ENCODE peak calls at places on chromosomes 5 and 9, in ten cellular contexts. One of them, this sample, is unnamed.
A peak's percentile ranks its signal among the peaks of the same experiment; 100 is the strongest.

GRCh38 chr5:33679791-33680190 is 212.0 kb downstream of the ADAMTS12 start:
- DNase-seq in activated naive CD4-positive, alpha-beta T cell treated with anti-CD3 and anti-CD28 coated beads for 36 hours: no peak
- DNase-seq in fibroblast of the conjunctiva: no peak
- DNase-seq in fibroblast of lung: peak; percentile 44
- DNase-seq in upper lobe of right lung: no peak
- DNase-seq in left ventricle myocardium superior: no peak
- DNase-seq in BE2C: no peak
- DNase-seq in breast epithelium: no peak
- DNase-seq in T-cell: no peak
- DNase-seq in GM04504: peak; percentile 58
- DNase-seq in this sample: no peak

GRCh38 chr5:172453206-172453985 is 929 bp downstream of the SH3PXD2B start:
- DNase-seq in activated naive CD4-positive, alpha-beta T cell treated with anti-CD3 and anti-CD28 coated beads for 36 hours: no peak
- DNase-seq in fibroblast of the conjunctiva: peak; percentile 46
- DNase-seq in fibroblast of lung: peak; percentile 73
- DNase-seq in upper lobe of right lung: peak; percentile 64
- DNase-seq in left ventricle myocardium superior: no peak
- DNase-seq in BE2C: peak; percentile 26
- DNase-seq in breast epithelium: no peak
- DNase-seq in T-cell: no peak
- DNase-seq in GM04504: no peak
- DNase-seq in this sample: no peak

GRCh38 chr5:177354256-177354655 is 2.8 kb upstream of the LMAN2 start:
- DNase-seq in activated naive CD4-positive, alpha-beta T cell treated with anti-CD3 and anti-CD28 coated beads for 36 hours: no peak
- DNase-seq in fibroblast of the conjunctiva: no peak
- DNase-seq in fibroblast of lung: no peak
- DNase-seq in upper lobe of right lung: no peak
- DNase-seq in left ventricle myocardium superior: no peak
- DNase-seq in BE2C: no peak
- DNase-seq in breast epithelium: no peak
- DNase-seq in T-cell: no peak
- DNase-seq in GM04504: no peak
- DNase-seq in this sample: no peak

GRCh38 chr5:41410307-41410706 is 100.1 kb downstream of the PLCXD3 start:
- DNase-seq in activated naive CD4-positive, alpha-beta T cell treated with anti-CD3 and anti-CD28 coated beads for 36 hours: no peak
- DNase-seq in fibroblast of the conjunctiva: no peak
- DNase-seq in fibroblast of lung: no peak
- DNase-seq in upper lobe of right lung: no peak
- DNase-seq in left ventricle myocardium superior: no peak
- DNase-seq in BE2C: no peak
- DNase-seq in breast epithelium: no peak
- DNase-seq in T-cell: no peak
- DNase-seq in GM04504: no peak
- DNase-seq in this sample: no peak

GRCh38 chr9:128987800-128988199 is 40.3 kb downstream of the NUP188 start:
- DNase-seq in activated naive CD4-positive, alpha-beta T cell treated with anti-CD3 and anti-CD28 coated beads for 36 hours: no peak
- DNase-seq in fibroblast of the conjunctiva: peak; percentile 72
- DNase-seq in fibroblast of lung: peak; percentile 84
- DNase-seq in upper lobe of right lung: no peak
- DNase-seq in left ventricle myocardium superior: no peak
- DNase-seq in BE2C: no peak
- DNase-seq in breast epithelium: no peak
- DNase-seq in T-cell: no peak
- DNase-seq in GM04504: peak; percentile 52
- DNase-seq in this sample: no peak

GRCh38 chr9:98597372-98597771 is 111.4 kb downstream of the GABBR2 start:
- DNase-seq in activated naive CD4-positive, alpha-beta T cell treated with anti-CD3 and anti-CD28 coated beads for 36 hours: no peak
- DNase-seq in fibroblast of the conjunctiva: no peak
- DNase-seq in fibroblast of lung: no peak
- DNase-seq in upper lobe of right lung: no peak
- DNase-seq in left ventricle myocardium superior: no peak
- DNase-seq in BE2C: no peak
- DNase-seq in breast epithelium: no peak
- DNase-seq in T-cell: no peak
- DNase-seq in GM04504: no peak
- DNase-seq in this sample: no peak

GRCh38 chr9:27425827-27426716 is 98.0 kb upstream of the IFNK start:
- DNase-seq in activated naive CD4-positive, alpha-beta T cell treated with anti-CD3 and anti-CD28 coated beads for 36 hours: no peak
- DNase-seq in fibroblast of the conjunctiva: no peak
- DNase-seq in fibroblast of lung: no peak
- DNase-seq in upper lobe of right lung: no peak
- DNase-seq in left ventricle myocardium superior: no peak
- DNase-seq in BE2C: no peak
- DNase-seq in breast epithelium: no peak
- DNase-seq in T-cell: no peak
- DNase-seq in GM04504: no peak
- DNase-seq in this sample: no peak

GRCh38 chr5:177306674-177307543 is 3.3 kb downstream of the PRELID1 start:
- DNase-seq in activated naive CD4-positive, alpha-beta T cell treated with anti-CD3 and anti-CD28 coated beads for 36 hours: no peak
- DNase-seq in fibroblast of the conjunctiva: no peak
- DNase-seq in fibroblast of lung: peak; percentile 6
- DNase-seq in upper lobe of right lung: no peak
- DNase-seq in left ventricle myocardium superior: no peak
- DNase-seq in BE2C: no peak
- DNase-seq in breast epithelium: no peak
- DNase-seq in T-cell: no peak
- DNase-seq in GM04504: no peak
- DNase-seq in this sample: no peak

GRCh38 chr9:35826071-35826701 is 2.3 kb downstream of the FAM221B start:
- DNase-seq in activated naive CD4-positive, alpha-beta T cell treated with anti-CD3 and anti-CD28 coated beads for 36 hours: peak; percentile 55
- DNase-seq in fibroblast of the conjunctiva: peak; percentile 49
- DNase-seq in fibroblast of lung: peak; percentile 83
- DNase-seq in upper lobe of right lung: no peak
- DNase-seq in left ventricle myocardium superior: no peak
- DNase-seq in BE2C: peak; percentile 51
- DNase-seq in breast epithelium: no peak
- DNase-seq in T-cell: peak; percentile 46
- DNase-seq in GM04504: no peak
- DNase-seq in this sample: peak; percentile 40